ENCODE peak calls at places on chromosomes 1 and 21, in nine cellular contexts. N is psoas muscle, G is lower leg skin, Y is dorsolateral prefrontal cortex, S is OCI-LY7, E is kidney, K is left lung, W is tibial nerve, D is natural killer cell. M is an unnamed sample.

GRCh38 chr1:18950415-18951026 is 6.0 kb downstream of the IFFO2 start:
- DNase-seq in N (peak; percentile 72), G (peak; percentile 94), Y (no peak), S (no peak), E (peak; percentile 89), K (peak; percentile 67), W (no peak), D (no peak), M (no peak)

GRCh38 chr1:33346921-33347649 is 26.2 kb upstream of the A3GALT2 start:
- DNase-seq in N (peak; percentile 74), G (peak; percentile 89), Y (no peak), S (no peak), E (no peak), K (no peak), W (no peak), D (no peak), M (no peak)

GRCh38 chr1:21631944-21632887 is 36.9 kb downstream of the RAP1GAP start:
- DNase-seq in N (no peak), G (no peak), Y (no peak), S (no peak), E (no peak), K (no peak), W (no peak), D (no peak), M (no peak)

GRCh38 chr1:97277891-97278662 is 556.5 kb downstream of the PTBP2 start:
- DNase-seq in N (no peak), G (no peak), Y (no peak), S (no peak), E (no peak), K (no peak), W (no peak), D (no peak), M (no peak)

GRCh38 chr21:40130476-40130875 is 263.2 kb downstream of the PCP4 start:
- DNase-seq in N (no peak), G (no peak), Y (no peak), S (no peak), E (no peak), K (no peak), W (no peak), D (no peak), M (no peak)

GRCh38 chr1:233561708-233562426 is 52.0 kb upstream of the KCNK1 start:
- DNase-seq in N (no peak), G (no peak), Y (no peak), S (peak; percentile 13), E (no peak), K (no peak), W (no peak), D (no peak), M (no peak)

GRCh38 chr1:167401260-167401873 is 117.0 kb downstream of the CD247 start:
- DNase-seq in N (no peak), G (no peak), Y (peak; percentile 33), S (peak; percentile 70), E (no peak), K (peak; percentile 53), W (peak; percentile 43), D (peak; percentile 55), M (no peak)

GRCh38 chr21:39452207-39452964 is 616 bp downstream of the SH3BGR start:
- DNase-seq in N (no peak), G (no peak), Y (no peak), S (no peak), E (no peak), K (no peak), W (no peak), D (no peak), M (no peak)

GRCh38 chr21:29077651-29078090 is 4.2 kb upstream of the CCT8 start:
- DNase-seq in N (no peak), G (no peak), Y (no peak), S (peak; percentile 59), E (no peak), K (no peak), W (no peak), D (no peak), M (no peak)

GRCh38 chr1:7450772-7451171 is 320.3 kb upstream of the VAMP3 start:
- DNase-seq in N (no peak), G (no peak), Y (no peak), S (no peak), E (no peak), K (no peak), W (no peak), D (no peak), M (no peak)

GRCh38 chr1:181263444-181263843 is 174.9 kb downstream of the IER5 start:
- DNase-seq in N (no peak), G (no peak), Y (no peak), S (no peak), E (no peak), K (no peak), W (no peak), D (no peak), M (no peak)

GRCh38 chr1:31575373-31576140 is 758 bp upstream of the TINAGL1 start:
- DNase-seq in N (no peak), G (no peak), Y (no peak), S (no peak), E (peak; percentile 92), K (peak; percentile 68), W (no peak), D (no peak), M (peak; percentile 67)

DNA sequence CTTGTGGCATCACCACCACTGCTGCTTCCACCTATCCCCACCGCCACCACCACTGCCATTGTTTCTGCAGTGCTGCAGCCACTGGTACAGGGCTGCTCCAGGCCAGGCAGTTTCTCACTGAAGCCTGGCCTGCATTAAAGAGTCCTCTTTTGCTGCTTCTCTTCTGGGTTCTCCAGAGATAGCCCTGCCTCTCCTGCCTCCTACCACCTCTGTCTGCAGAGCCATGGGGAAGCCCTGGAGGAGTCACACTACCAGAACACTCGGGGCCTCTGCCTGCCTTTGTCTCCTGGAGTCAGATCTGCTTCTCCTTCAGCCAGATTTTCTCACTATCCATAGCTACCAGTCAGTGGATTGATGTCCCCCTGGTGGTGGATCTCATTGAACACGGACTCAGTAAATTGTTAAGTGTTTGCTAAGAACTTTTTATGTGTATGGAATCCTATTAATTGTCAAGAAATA is 37.7 kb upstream of the DDAH1 start:
- DNase-seq in N (no peak), G (no peak), Y (no peak), S (peak; percentile 1), E (no peak), K (no peak), W (peak; percentile 69), D (no peak), M (no peak)
- TF ChIP-seq CTCF in N (peak; percentile 53), G (no peak), Y (no peak), S (peak; percentile 54), E (peak; percentile 71), K (peak; percentile 28), W (no peak), D (no peak), M (peak; percentile 76)

GRCh38 chr1:219676012-219676770 is 63.3 kb upstream of the ZC3H11B start:
- DNase-seq in N (no peak), G (no peak), Y (no peak), S (no peak), E (no peak), K (no peak), W (no peak), D (no peak), M (no peak)
- TF ChIP-seq CTCF in N (no peak), G (no peak), Y (no peak), S (no peak), E (no peak), K (no peak), W (no peak), D (no peak), M (no peak)

DNA sequence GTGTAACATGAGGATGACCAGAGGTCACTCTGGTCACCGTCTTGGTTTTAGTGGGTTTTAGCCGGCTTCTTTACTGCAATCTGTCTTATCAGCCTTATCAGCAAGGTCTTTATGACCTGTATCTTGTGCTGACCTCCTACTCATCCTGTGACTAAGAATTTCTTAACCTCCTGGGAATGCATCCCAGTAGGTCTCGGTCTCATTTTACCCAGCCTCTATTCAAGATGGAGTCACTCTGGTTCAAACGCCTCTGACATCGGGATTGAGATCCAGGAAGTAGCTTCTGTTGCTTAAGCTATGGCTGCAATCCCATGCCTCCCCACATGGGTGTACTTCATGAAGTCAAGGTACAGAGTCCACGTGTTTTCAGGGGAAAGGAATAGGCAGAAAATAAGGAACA is 19.9 kb downstream of the FMN2 start:
- DNase-seq in N (no peak), G (no peak), Y (no peak), S (no peak), E (no peak), K (no peak), W (no peak), D (no peak), M (no peak)
- TF ChIP-seq CTCF in N (no peak), G (no peak), Y (no peak), S (no peak), E (no peak), K (no peak), W (no peak), D (no peak), M (no peak)

DNA sequence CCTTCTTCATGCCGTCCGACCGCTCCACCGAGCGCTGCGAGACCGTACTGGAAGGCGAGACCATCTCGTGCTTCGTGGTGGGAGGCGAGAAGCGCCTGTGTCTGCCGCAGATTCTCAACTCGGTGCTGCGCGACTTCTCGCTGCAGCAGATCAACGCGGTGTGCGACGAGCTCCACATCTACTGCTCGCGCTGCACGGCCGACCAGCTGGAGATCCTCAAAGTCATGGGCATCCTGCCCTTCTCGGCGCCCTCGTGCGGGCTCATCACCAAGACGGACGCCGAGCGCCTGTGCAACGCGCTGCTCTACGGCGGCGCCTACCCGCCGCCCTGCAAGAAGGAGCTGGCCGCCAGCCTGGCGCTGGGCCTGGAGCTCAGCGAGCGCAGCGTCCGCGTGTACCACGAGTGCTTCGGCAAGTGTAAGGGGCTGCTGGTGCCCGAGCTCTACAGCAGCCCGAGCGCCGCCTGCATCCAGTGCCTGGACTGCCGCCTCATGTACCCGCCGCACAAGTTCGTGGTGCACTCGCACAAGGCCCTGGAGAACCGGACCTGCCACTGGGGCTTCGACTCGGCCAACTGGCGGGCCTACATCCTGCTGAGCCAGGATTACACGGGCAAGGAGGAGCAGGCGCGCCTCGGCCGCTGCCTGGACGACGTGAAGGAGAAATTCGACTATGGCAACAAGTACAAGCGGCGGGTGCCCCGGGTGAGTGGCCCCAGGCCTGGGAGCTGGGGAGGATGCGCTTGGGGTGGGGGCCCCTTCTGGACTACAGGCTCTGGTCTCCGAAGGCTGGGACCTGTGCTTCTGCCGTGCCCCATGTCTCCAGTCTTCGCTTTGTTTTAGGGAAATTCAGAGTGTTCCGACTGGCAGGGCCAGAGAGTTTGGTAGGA is 1.2 kb downstream of the SKI start:
- DNase-seq in N (peak; percentile 94), G (peak; percentile 93), Y (peak; percentile 76), S (peak; percentile 67), E (peak; percentile 93), K (no peak), W (no peak), D (peak; percentile 61), M (peak; percentile 72)
- TF ChIP-seq CTCF in N (no peak), G (no peak), Y (peak; percentile 21), S (peak; percentile 32), E (no peak), K (no peak), W (no peak), D (no peak), M (peak; percentile 11)

M was measured in type B pancreatic cell.